ENCODE peak calls at places on chromosomes 6 and 20, in five cellular contexts. One of them, this sample, is unnamed.

GRCh38 chr6:80094017-80094416 is 12.5 kb upstream of the BCKDHB start:
- DNase-seq in DND-41: peak; percentile 24
- DNase-seq in CD8-positive, alpha-beta memory T cell: no peak
- DNase-seq in mucosa of descending colon: peak; percentile 11
- DNase-seq in WERI-Rb-1: no peak
- DNase-seq in this sample: no peak

GRCh38 chr6:128601060-128601459 is 80.7 kb upstream of the PTPRK start:
- DNase-seq in DND-41: no peak
- DNase-seq in CD8-positive, alpha-beta memory T cell: no peak
- DNase-seq in mucosa of descending colon: no peak
- DNase-seq in WERI-Rb-1: no peak
- DNase-seq in this sample: no peak

GRCh38 chr6:147003186-147003585 is 201.0 kb upstream of the STXBP5 start:
- DNase-seq in DND-41: no peak
- DNase-seq in CD8-positive, alpha-beta memory T cell: no peak
- DNase-seq in mucosa of descending colon: no peak
- DNase-seq in WERI-Rb-1: no peak
- DNase-seq in this sample: no peak

GRCh38 chr20:46057856-46058655 is 29.0 kb downstream of the SLC12A5 start:
- DNase-seq in DND-41: no peak
- DNase-seq in CD8-positive, alpha-beta memory T cell: no peak
- DNase-seq in mucosa of descending colon: peak; percentile 12
- DNase-seq in WERI-Rb-1: no peak
- DNase-seq in this sample: no peak

GRCh38 chr6:3250278-3250677 is 8.5 kb upstream of the PSMG4 start:
- DNase-seq in DND-41: no peak
- DNase-seq in CD8-positive, alpha-beta memory T cell: no peak
- DNase-seq in mucosa of descending colon: no peak
- DNase-seq in WERI-Rb-1: no peak
- DNase-seq in this sample: no peak

GRCh38 chr6:129251669-129252376 is 368.9 kb downstream of the LAMA2 start:
- DNase-seq in DND-41: peak; percentile 50
- DNase-seq in CD8-positive, alpha-beta memory T cell: no peak
- DNase-seq in mucosa of descending colon: peak; percentile 95
- DNase-seq in WERI-Rb-1: peak; percentile 57
- DNase-seq in this sample: no peak

GRCh38 chr6:39280247-39280731 is 33.9 kb downstream of the KCNK17 start:
- DNase-seq in DND-41: no peak
- DNase-seq in CD8-positive, alpha-beta memory T cell: no peak
- DNase-seq in mucosa of descending colon: peak; percentile 73
- DNase-seq in WERI-Rb-1: no peak
- DNase-seq in this sample: no peak

GRCh38 chr6:166507380-166507779 is 79.1 kb downstream of the RAMACL start:
- DNase-seq in DND-41: no peak
- DNase-seq in CD8-positive, alpha-beta memory T cell: no peak
- DNase-seq in mucosa of descending colon: no peak
- DNase-seq in WERI-Rb-1: no peak
- DNase-seq in this sample: no peak

GRCh38 chr6:28443112-28443773 is at the start of gene ZSCAN23:
- DNase-seq in DND-41: peak; percentile 91
- DNase-seq in CD8-positive, alpha-beta memory T cell: peak; percentile 64
- DNase-seq in mucosa of descending colon: peak; percentile 77
- DNase-seq in WERI-Rb-1: peak; percentile 96
- DNase-seq in this sample: peak; percentile 63

GRCh38 chr6:95578106-95578410 is 723 bp downstream of the MANEA start:
- DNase-seq in DND-41: no peak
- DNase-seq in CD8-positive, alpha-beta memory T cell: no peak
- DNase-seq in mucosa of descending colon: no peak
- DNase-seq in WERI-Rb-1: no peak
- DNase-seq in this sample: no peak

GRCh38 chr6:60754879-60755278 is 1531.1 kb downstream of the KHDRBS2 start:
- DNase-seq in DND-41: no peak
- DNase-seq in CD8-positive, alpha-beta memory T cell: no peak
- DNase-seq in mucosa of descending colon: no peak
- DNase-seq in WERI-Rb-1: no peak
- DNase-seq in this sample: no peak

GRCh38 chr6:14466278-14466677 is 348.7 kb downstream of the CD83 start:
- DNase-seq in DND-41: no peak
- DNase-seq in CD8-positive, alpha-beta memory T cell: no peak
- DNase-seq in mucosa of descending colon: no peak
- DNase-seq in WERI-Rb-1: no peak
- DNase-seq in this sample: no peak

GRCh38 chr6:159505140-159505922 is 187.7 kb downstream of the SOD2 start:
- DNase-seq in DND-41: no peak
- DNase-seq in CD8-positive, alpha-beta memory T cell: no peak
- DNase-seq in mucosa of descending colon: no peak
- DNase-seq in WERI-Rb-1: no peak
- DNase-seq in this sample: no peak

GRCh38 chr6:159499034-159499433 is 194.0 kb downstream of the SOD2 start:
- DNase-seq in DND-41: no peak
- DNase-seq in CD8-positive, alpha-beta memory T cell: no peak
- DNase-seq in mucosa of descending colon: no peak
- DNase-seq in WERI-Rb-1: no peak
- DNase-seq in this sample: no peak

GRCh38 chr6:159501558-159501957 is 191.5 kb downstream of the SOD2 start:
- DNase-seq in DND-41: no peak
- DNase-seq in CD8-positive, alpha-beta memory T cell: no peak
- DNase-seq in mucosa of descending colon: no peak
- DNase-seq in WERI-Rb-1: no peak
- DNase-seq in this sample: no peak
- H3K9me3 ChIP-seq in DND-41: no peaks in the 10 kb centered on the region
- H3K9me3 ChIP-seq in CD8-positive, alpha-beta memory T cell: no peaks in the 10 kb centered on the region
- H3K9me3 ChIP-seq in mucosa of descending colon: no peaks in the 10 kb centered on the region
- H3K9me3 ChIP-seq in WERI-Rb-1: peaks cover 3% of the 10 kb centered on the region
- H3K9me3 ChIP-seq in this sample: no peaks in the 10 kb centered on the region

GRCh38 chr6:9830808-9831207 is 584.1 kb downstream of the TFAP2A start:
- DNase-seq in DND-41: no peak
- DNase-seq in CD8-positive, alpha-beta memory T cell: no peak
- DNase-seq in mucosa of descending colon: no peak
- DNase-seq in WERI-Rb-1: no peak
- DNase-seq in this sample: no peak
- H3K9me3 ChIP-seq in DND-41: no peaks in the 10 kb centered on the region
- H3K9me3 ChIP-seq in CD8-positive, alpha-beta memory T cell: no peaks in the 10 kb centered on the region
- H3K9me3 ChIP-seq in mucosa of descending colon: no peaks in the 10 kb centered on the region
- H3K9me3 ChIP-seq in WERI-Rb-1: no peaks in the 10 kb centered on the region
- H3K9me3 ChIP-seq in this sample: no peaks in the 10 kb centered on the region

GRCh38 chr20:59673998-59674445 is 69.7 kb downstream of the PHACTR3 start:
- DNase-seq in DND-41: no peak
- DNase-seq in CD8-positive, alpha-beta memory T cell: no peak
- DNase-seq in mucosa of descending colon: no peak
- DNase-seq in WERI-Rb-1: no peak
- DNase-seq in this sample: no peak

GRCh38 chr20:59676877-59677140 is 72.5 kb downstream of the PHACTR3 start:
- DNase-seq in DND-41: no peak
- DNase-seq in CD8-positive, alpha-beta memory T cell: no peak
- DNase-seq in mucosa of descending colon: no peak
- DNase-seq in WERI-Rb-1: no peak
- DNase-seq in this sample: no peak

GRCh38 chr20:59677586-59677985 is 73.2 kb downstream of the PHACTR3 start:
- DNase-seq in DND-41: no peak
- DNase-seq in CD8-positive, alpha-beta memory T cell: no peak
- DNase-seq in mucosa of descending colon: no peak
- DNase-seq in WERI-Rb-1: no peak
- DNase-seq in this sample: no peak

GRCh38 chr20:59678286-59678685 is 73.9 kb downstream of the PHACTR3 start:
- DNase-seq in DND-41: no peak
- DNase-seq in CD8-positive, alpha-beta memory T cell: no peak
- DNase-seq in mucosa of descending colon: no peak
- DNase-seq in WERI-Rb-1: no peak
- DNase-seq in this sample: no peak

GRCh38 chr20:59676126-59676876 is 72.0 kb downstream of the PHACTR3 start:
- DNase-seq in DND-41: no peak
- DNase-seq in CD8-positive, alpha-beta memory T cell: no peak
- DNase-seq in mucosa of descending colon: no peak
- DNase-seq in WERI-Rb-1: no peak
- DNase-seq in this sample: no peak
- H3K9me3 ChIP-seq in DND-41: no peaks in the 10 kb centered on the region
- H3K9me3 ChIP-seq in CD8-positive, alpha-beta memory T cell: no peaks in the 10 kb centered on the region
- H3K9me3 ChIP-seq in mucosa of descending colon: no peaks in the 10 kb centered on the region
- H3K9me3 ChIP-seq in WERI-Rb-1: no peaks in the 10 kb centered on the region
- H3K9me3 ChIP-seq in this sample: no peaks in the 10 kb centered on the region

GRCh38 chr20:41553142-41553879 is 64.9 kb downstream of the CHD6 start:
- DNase-seq in DND-41: no peak
- DNase-seq in CD8-positive, alpha-beta memory T cell: no peak
- DNase-seq in mucosa of descending colon: no peak
- DNase-seq in WERI-Rb-1: no peak
- DNase-seq in this sample: no peak
- H3K9me3 ChIP-seq in DND-41: peaks cover 16% of the 10 kb centered on the region
- H3K9me3 ChIP-seq in CD8-positive, alpha-beta memory T cell: no peaks in the 10 kb centered on the region
- H3K9me3 ChIP-seq in mucosa of descending colon: peaks cover 3% of the 10 kb centered on the region
- H3K9me3 ChIP-seq in WERI-Rb-1: no peaks in the 10 kb centered on the region
- H3K9me3 ChIP-seq in this sample: no peaks in the 10 kb centered on the region

GRCh38 chr20:22584630-22584921 is 204 bp upstream of the FOXA2 start:
- DNase-seq in DND-41: no peak
- DNase-seq in CD8-positive, alpha-beta memory T cell: no peak
- DNase-seq in mucosa of descending colon: peak; percentile 87
- DNase-seq in WERI-Rb-1: no peak
- DNase-seq in this sample: no peak
- H3K9me3 ChIP-seq in DND-41: no peaks in the 10 kb centered on the region
- H3K9me3 ChIP-seq in CD8-positive, alpha-beta memory T cell: no peaks in the 10 kb centered on the region
- H3K9me3 ChIP-seq in mucosa of descending colon: no peaks in the 10 kb centered on the region
- H3K9me3 ChIP-seq in WERI-Rb-1: peaks cover 8% of the 10 kb centered on the region
- H3K9me3 ChIP-seq in this sample: no peaks in the 10 kb centered on the region

GRCh38 chr6:31112478-31112877 is at the start of gene C6orf15:
- DNase-seq in DND-41: no peak
- DNase-seq in CD8-positive, alpha-beta memory T cell: no peak
- DNase-seq in mucosa of descending colon: no peak
- DNase-seq in WERI-Rb-1: no peak
- DNase-seq in this sample: no peak

GRCh38 chr6:31113861-31114539 is 600 bp upstream of the PSORS1C1 start:
- DNase-seq in DND-41: no peak
- DNase-seq in CD8-positive, alpha-beta memory T cell: no peak
- DNase-seq in mucosa of descending colon: no peak
- DNase-seq in WERI-Rb-1: no peak
- DNase-seq in this sample: no peak

GRCh38 chr6:31114540-31114876 is at the start of gene PSORS1C1:
- DNase-seq in DND-41: no peak
- DNase-seq in CD8-positive, alpha-beta memory T cell: no peak
- DNase-seq in mucosa of descending colon: peak; percentile 69
- DNase-seq in WERI-Rb-1: no peak
- DNase-seq in this sample: no peak

GRCh38 chr6:31111712-31112111 is 663 bp downstream of the C6orf15 start:
- DNase-seq in DND-41: no peak
- DNase-seq in CD8-positive, alpha-beta memory T cell: no peak
- DNase-seq in mucosa of descending colon: no peak
- DNase-seq in WERI-Rb-1: no peak
- DNase-seq in this sample: no peak

GRCh38 chr6:31110825-31111582 is 1.4 kb downstream of the C6orf15 start:
- DNase-seq in DND-41: no peak
- DNase-seq in CD8-positive, alpha-beta memory T cell: no peak
- DNase-seq in mucosa of descending colon: no peak
- DNase-seq in WERI-Rb-1: peak; percentile 74
- DNase-seq in this sample: no peak
- H3K9me3 ChIP-seq in DND-41: no peaks in the 10 kb centered on the region
- H3K9me3 ChIP-seq in CD8-positive, alpha-beta memory T cell: no peaks in the 10 kb centered on the region
- H3K9me3 ChIP-seq in mucosa of descending colon: no peaks in the 10 kb centered on the region
- H3K9me3 ChIP-seq in WERI-Rb-1: no peaks in the 10 kb centered on the region
- H3K9me3 ChIP-seq in this sample: no peaks in the 10 kb centered on the region

This sample was measured in T-helper 17 cell.